ENCODE peak calls at places on chromosomes 11 and 22, in five cellular contexts. R is NT2/D1, W is cardiac muscle cell, D is testis, X is left ventricle myocardium inferior. K is an unnamed sample.

GRCh38 chr11:44957051-44957515 is 6.4 kb upstream of the TP53I11 start:
- DNase-seq in W (peak; percentile 19), R (no peak), D (peak; percentile 31), X (peak; percentile 40), K (no peak)

GRCh38 chr11:83656931-83657330 is 370.8 kb upstream of the CCDC90B start:
- DNase-seq in D (no peak), R (no peak), W (no peak), X (no peak), K (no peak)

GRCh38 chr11:134142536-134142935 is 73.7 kb downstream of the JAM3 start:
- DNase-seq in W (peak; percentile 65), D (no peak), X (no peak), R (no peak), K (no peak)

GRCh38 chr11:46281374-46281831 is 3.9 kb downstream of the CREB3L1 start:
- DNase-seq in D (peak; percentile 41), R (no peak), W (peak; percentile 64), X (no peak), K (no peak)

GRCh38 chr11:129658558-129658882 is 157.1 kb upstream of the TMEM45B start:
- DNase-seq in D (no peak), X (no peak), W (no peak), R (no peak), K (no peak)

GRCh38 chr11:7571640-7572000 is 57.8 kb downstream of the PPFIBP2 start:
- DNase-seq in W (peak; percentile 78), X (peak; percentile 65), R (peak; percentile 80), D (peak; percentile 85), K (peak; percentile 62)

GRCh38 chr22:50674127-50674493 is 1.5 kb downstream of the SHANK3 start:
- DNase-seq in R (no peak), D (no peak), X (no peak), W (no peak), K (no peak)

GRCh38 chr11:67117667-67118058 is 1.4 kb upstream of the KDM2A start:
- DNase-seq in X (peak; percentile 38), W (peak; percentile 52), D (peak; percentile 62), R (no peak), K (no peak)

GRCh38 chr22:46584081-46584903 is 35.9 kb upstream of the GRAMD4 start:
- DNase-seq in R (no peak), X (peak; percentile 12), W (peak; percentile 33), D (no peak), K (peak; percentile 19)

GRCh38 chr11:26557666-26558065 is 14.4 kb downstream of the MUC15 start:
- DNase-seq in D (no peak), W (no peak), R (no peak), X (no peak), K (no peak)
- H3K27me3 ChIP-seq in D (no peaks in the 10 kb centered on the region), W (no peaks in the 10 kb centered on the region), R (no peaks in the 10 kb centered on the region), X (no peaks in the 10 kb centered on the region), K (no peaks in the 10 kb centered on the region)

GRCh38 chr11:121889168-121889567 is 226.8 kb downstream of the BLID start:
- DNase-seq in X (no peak), D (no peak), R (no peak), W (no peak), K (peak; percentile 21)
- H3K4me1 ChIP-seq in X (peaks cover 36% of the 10 kb centered on the region), D (peaks cover 37% of the 10 kb centered on the region), R (no peaks in the 10 kb centered on the region), W (peaks cover 11% of the 10 kb centered on the region), K (peaks cover 3% of the 10 kb centered on the region)

GRCh38 chr11:116786966-116787365 is 857 bp downstream of the ZPR1 start:
- DNase-seq in X (no peak), R (no peak), W (no peak), D (no peak), K (no peak)

GRCh38 chr11:116787436-116787785 is 412 bp downstream of the ZPR1 start:
- DNase-seq in X (no peak), R (no peak), D (peak; percentile 20), W (no peak), K (no peak)

GRCh38 chr11:116788534-116788933 is 711 bp upstream of the ZPR1 start:
- DNase-seq in R (no peak), W (no peak), X (no peak), D (no peak), K (no peak)

GRCh38 chr11:116787786-116788486 is at the start of gene ZPR1:
- DNase-seq in X (peak; percentile 88), W (peak; percentile 71), R (peak; percentile 27), D (peak; percentile 89), K (peak; percentile 70)

DNA sequence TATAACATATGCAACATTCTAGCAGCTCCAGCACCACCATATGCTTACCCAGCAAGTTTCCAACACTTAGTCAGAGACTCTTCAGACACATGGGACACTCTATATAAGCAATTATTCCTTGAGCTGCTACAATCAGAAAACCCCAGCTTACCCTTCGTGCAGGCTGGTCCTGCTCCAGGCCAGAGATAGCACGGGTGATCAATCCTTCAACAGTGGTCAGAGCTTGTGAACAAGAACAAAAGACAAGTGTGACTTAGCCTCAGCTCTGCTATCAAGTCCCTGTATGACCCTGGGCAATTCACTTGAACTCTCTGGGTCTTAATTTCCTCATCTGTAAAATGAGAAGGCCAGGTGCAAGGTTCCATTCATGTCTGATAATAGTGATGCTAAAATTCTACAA is 1.5 kb downstream of the ZPR1 start:
- DNase-seq in R (no peak), W (no peak), D (no peak), X (no peak), K (no peak)
- H3K4me3 ChIP-seq in R (no peak overlapping the region), W (no peak overlapping the region), D (no peak overlapping the region), X (peak overlapping the region; percentile 85), K (no peak overlapping the region)

GRCh38 chr11:131481317-131481716 is 110.9 kb downstream of the NTM start:
- DNase-seq in D (no peak), W (peak; percentile 43), R (no peak), X (no peak), K (no peak)
- H3K27me3 ChIP-seq in D (no peaks in the 10 kb centered on the region), W (no peaks in the 10 kb centered on the region), R (no peaks in the 10 kb centered on the region), X (peaks cover 26% of the 10 kb centered on the region), K (no peaks in the 10 kb centered on the region)

GRCh38 chr11:119688362-119688761 is 40.6 kb downstream of the NECTIN1 start:
- DNase-seq in R (no peak), D (no peak), X (no peak), W (no peak), K (no peak)
- H3K4me1 ChIP-seq in R (peaks cover 41% of the 10 kb centered on the region), D (no peaks in the 10 kb centered on the region), X (peaks cover 15% of the 10 kb centered on the region), W (peaks cover 8% of the 10 kb centered on the region), K (peaks cover 29% of the 10 kb centered on the region)

GRCh38 chr22:30398685-30399680 is 2.2 kb downstream of the SEC14L2 start:
- DNase-seq in D (no peak), X (no peak), R (no peak), W (no peak), K (no peak)
- H3K4me3 ChIP-seq in D (no peak overlapping the region), X (no peak overlapping the region), R (no peak overlapping the region), W (no peak overlapping the region), K (no peak overlapping the region)

DNA sequence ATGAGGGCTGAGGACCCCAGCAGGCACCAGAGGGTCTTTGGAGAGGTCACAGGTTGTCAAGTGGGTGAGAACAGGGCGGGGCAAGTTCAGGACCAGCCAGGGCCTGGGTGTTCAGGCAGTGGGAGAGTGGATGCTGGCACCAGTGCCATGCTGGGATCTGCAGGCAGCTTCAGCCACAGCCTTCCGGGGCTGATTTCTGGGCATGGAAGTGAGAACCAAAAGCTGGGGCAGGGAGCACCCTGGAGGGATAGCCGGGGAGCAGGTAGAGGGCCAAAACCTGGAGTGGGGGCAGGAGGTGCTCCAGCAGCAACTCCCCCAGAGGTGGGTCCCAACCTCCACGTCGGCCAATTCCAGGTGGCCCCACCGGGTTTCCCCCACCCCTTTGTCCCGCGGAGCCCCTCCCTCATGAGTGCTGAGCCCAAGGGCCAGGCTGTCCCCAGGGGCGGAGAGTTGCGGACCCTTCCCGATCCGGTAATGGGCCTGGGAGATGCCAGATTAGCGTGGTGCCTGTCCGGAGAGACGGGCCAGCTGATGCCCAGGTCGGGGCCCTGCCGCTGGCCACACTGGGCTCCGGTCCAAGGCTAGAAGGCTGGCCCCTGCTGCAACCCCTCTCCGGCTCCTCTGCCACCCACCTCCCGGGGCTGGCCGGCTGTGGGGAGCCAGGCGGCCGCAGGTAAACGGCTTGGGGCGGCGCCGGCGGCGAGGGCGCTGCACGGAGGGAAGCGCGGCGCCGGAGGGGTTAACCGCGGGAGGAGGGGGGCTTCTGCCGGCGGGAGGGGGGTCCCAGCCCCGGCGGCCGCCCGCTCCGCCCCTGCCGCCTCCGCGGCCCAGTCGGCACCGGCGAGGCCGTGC is at the start of gene KCNK4:
- DNase-seq in D (no peak), X (no peak), W (no peak), R (no peak), K (no peak)
- H3K27me3 ChIP-seq in D (no peaks in the 10 kb centered on the region), X (peaks cover 65% of the 10 kb centered on the region), W (peaks cover 71% of the 10 kb centered on the region), R (peaks cover 71% of the 10 kb centered on the region), K (peaks cover 42% of the 10 kb centered on the region)

DNA sequence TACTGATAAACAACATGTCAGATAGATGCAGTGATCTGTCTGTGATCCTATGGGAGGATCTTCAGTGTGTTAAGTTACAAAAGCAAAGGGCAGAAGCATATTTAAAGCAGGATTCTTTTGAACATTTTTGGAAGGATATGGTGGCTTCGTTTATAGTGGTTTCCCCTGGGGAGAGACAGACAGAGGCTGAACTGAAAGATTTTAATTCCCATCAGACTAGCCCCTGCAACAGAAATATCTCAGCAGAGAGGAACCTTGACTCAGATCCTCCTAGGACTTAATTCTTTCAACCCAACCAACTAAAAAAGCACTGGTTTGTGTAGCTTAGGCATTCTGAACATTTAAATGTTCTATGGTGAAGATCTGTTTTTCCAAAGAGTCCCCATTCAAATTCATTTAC is 5.7 kb downstream of the CLTCL1 start:
- DNase-seq in R (no peak), D (no peak), W (no peak), X (no peak), K (no peak)
- H3K4me1 ChIP-seq in R (peaks cover 7% of the 10 kb centered on the region), D (peaks cover 6% of the 10 kb centered on the region), W (no peaks in the 10 kb centered on the region), X (peaks cover 56% of the 10 kb centered on the region), K (no peaks in the 10 kb centered on the region)

GRCh38 chr11:2101171-2101675 is 38.0 kb downstream of the IGF2 start:
- DNase-seq in R (no peak), D (no peak), W (no peak), X (no peak), K (no peak)

GRCh38 chr11:2100361-2101170 is 38.6 kb downstream of the IGF2 start:
- DNase-seq in X (peak; percentile 65), D (peak; percentile 58), R (no peak), W (peak; percentile 67), K (no peak)

GRCh38 chr11:2097998-2098690 is 41.0 kb downstream of the IGF2 start:
- DNase-seq in W (no peak), D (no peak), X (no peak), R (no peak), K (no peak)

GRCh38 chr11:2098691-2099522 is 40.3 kb downstream of the IGF2 start:
- DNase-seq in R (no peak), X (no peak), W (no peak), D (no peak), K (no peak)

GRCh38 chr11:2099523-2100316 is 39.5 kb downstream of the IGF2 start:
- DNase-seq in D (peak; percentile 62), W (peak; percentile 12), X (no peak), R (no peak), K (no peak)
- H3K4me3 ChIP-seq in D (no peak overlapping the region), W (no peak overlapping the region), X (no peak overlapping the region), R (no peak overlapping the region), K (no peak overlapping the region)

GRCh38 chr11:2870460-2870859 is 15.1 kb downstream of the CDKN1C start:
- DNase-seq in W (no peak), R (no peak), D (no peak), X (no peak), K (no peak)
- H3K27me3 ChIP-seq in W (peaks cover 54% of the 10 kb centered on the region), R (peaks cover 73% of the 10 kb centered on the region), D (peaks cover 5% of the 10 kb centered on the region), X (peaks cover 59% of the 10 kb centered on the region), K (no peaks in the 10 kb centered on the region)

K was measured in BE2C.